ENCODE peak calls at places on chromosomes 4 and X, in six cellular contexts. V is IMR-90, T is neuronal stem cell, L is mesenchymal stem cell, X is H1, W is H9. O is an unnamed sample.

GRCh38 chr4:32216502-32216901 is 1496.3 kb downstream of the PCDH7 start:
- DNase-seq in V (no peak), T (no peak), L (no peak), X (no peak), W (no peak), O (no peak)

GRCh38 chr4:41122775-41123174 is 91.6 kb downstream of the APBB2 start:
- DNase-seq in V (no peak), T (no peak), L (no peak), X (no peak), W (peak), O (no peak)

GRCh38 chr4:19575959-19576358 is 675.7 kb upstream of the SLIT2 start:
- DNase-seq in V (no peak), T (no peak), L (no peak), X (no peak), W (no peak), O (no peak)

GRCh38 chr4:173457893-173458292 is 59.0 kb upstream of the SCRG1 start:
- DNase-seq in V (no peak), T (no peak), L (no peak), X (no peak), W (no peak), O (no peak)

GRCh38 chr4:130486186-130486585 is 1390.2 kb downstream of the C4orf33 start:
- DNase-seq in V (peak), T (no peak), L (no peak), X (no peak), W (no peak), O (no peak)

GRCh38 chr4:100738388-100739165 is 220.8 kb upstream of the EMCN start:
- DNase-seq in V (peak), T (no peak), L (peak), X (no peak), W (no peak), O (no peak)

GRCh38 chr4:186104114-186104894 is at the start of gene FAM149A:
- DNase-seq in V (no peak), T (no peak), L (no peak), X (peak), W (peak), O (peak)

GRCh38 chrX:44344687-44345086 is 1.2 kb upstream of the EFHC2 start:
- DNase-seq in V (no peak), T (no peak), L (no peak), X (no peak), W (no peak), O (no peak)

GRCh38 chr4:67332627-67333026 is 212.7 kb downstream of the CENPC start:
- DNase-seq in V (no peak), T (no peak), L (peak), X (no peak), W (peak), O (peak)

GRCh38 chr4:121717680-121718237 is 21.0 kb upstream of the ANXA5 start:
- DNase-seq in V (peak), T (no peak), L (peak), X (no peak), W (no peak), O (peak)

GRCh38 chr4:56184214-56184613 is 203.1 kb downstream of the AASDH start:
- DNase-seq in V (no peak), T (no peak), L (no peak), X (no peak), W (no peak), O (no peak)

GRCh38 chr4:185244763-185245162 is 35.4 kb downstream of the SNX25 start:
- DNase-seq in V (no peak), T (no peak), L (peak), X (no peak), W (no peak), O (peak)

GRCh38 chrX:104335765-104336164 is 81.0 kb upstream of the ESX1 start:
- DNase-seq in V (peak), T (no peak), L (peak), X (no peak), W (no peak), O (peak)

GRCh38 chr4:73864365-73864764 is 4.8 kb upstream of the CXCL1 start:
- DNase-seq in V (no peak), T (no peak), L (no peak), X (no peak), W (peak), O (peak)

GRCh38 chrX:77440310-77440709 is 6.9 kb upstream of the FGF16 start:
- DNase-seq in V (no peak), T (no peak), L (no peak), X (no peak), W (no peak), O (no peak)

GRCh38 chrX:53287493-53288138 is 6.2 kb upstream of the IQSEC2 start:
- DNase-seq in V (peak), T (no peak), L (peak), X (no peak), W (no peak), O (peak)

GRCh38 chrX:126551725-126552312 is 795 bp downstream of the DCAF12L1 start:
- DNase-seq in V (no peak), T (no peak), L (no peak), X (no peak), W (peak), O (no peak)

GRCh38 chr4:109816082-109816442 is 500 bp downstream of the GAR1 start:
- DNase-seq in V (no peak), T (no peak), L (no peak), X (no peak), W (no peak), O (no peak)
- H3K4ac ChIP-seq in V (peak), T (no peak), L (peak), X (peak), W (peak), O (peak)

GRCh38 chr4:23171971-23172370 is 479.2 kb downstream of the GBA3 start:
- DNase-seq in V (no peak), T (no peak), L (no peak), X (no peak), W (no peak), O (no peak)
- H4K91ac ChIP-seq in V (no peak), T (no peak), L (no peak), X (no peak), W (no peak), O (no peak)

GRCh38 chrX:10012776-10013175 is 45.6 kb downstream of the CLDN34 start:
- DNase-seq in V (no peak), T (no peak), L (no peak), X (no peak), W (no peak), O (no peak)

GRCh38 chrX:10008483-10009056 is 41.4 kb downstream of the CLDN34 start:
- DNase-seq in V (peak), T (no peak), L (peak), X (no peak), W (no peak), O (no peak)

GRCh38 chrX:10011991-10012390 is 44.8 kb downstream of the CLDN34 start:
- DNase-seq in V (no peak), T (no peak), L (peak), X (no peak), W (peak), O (no peak)

GRCh38 chrX:10010686-10011085 is 43.5 kb downstream of the CLDN34 start:
- DNase-seq in V (peak), T (no peak), L (peak), X (no peak), W (no peak), O (no peak)

GRCh38 chrX:10011261-10011931 is 44.2 kb downstream of the CLDN34 start:
- DNase-seq in V (peak), T (no peak), L (peak), X (no peak), W (no peak), O (no peak)
- H3K4ac ChIP-seq in V (peak), T (no peak), L (no peak), X (no peak), W (no peak), O (no peak)

DNA sequence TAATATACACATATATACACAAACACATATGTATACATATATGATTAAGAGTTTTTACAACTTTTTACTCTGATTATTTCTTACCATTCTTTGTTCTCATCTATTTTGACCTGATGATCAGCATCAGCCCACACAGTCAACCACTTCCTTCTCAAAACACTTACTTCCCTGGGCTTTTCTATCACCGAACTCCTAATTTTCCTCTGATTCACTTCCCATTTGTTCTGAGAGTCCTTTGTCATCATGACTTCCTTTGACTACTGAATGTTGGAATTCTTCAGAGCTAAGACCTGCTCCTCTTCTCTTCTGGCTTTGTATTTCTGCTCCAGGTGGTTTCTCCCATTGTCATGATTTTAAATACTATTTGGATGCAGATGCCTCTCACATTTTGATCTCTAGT is 209.5 kb upstream of the AFF2 start:
- DNase-seq in V (no peak), T (no peak), L (no peak), X (no peak), W (no peak), O (no peak)
- H4K91ac ChIP-seq in V (no peak), T (no peak), L (no peak), X (no peak), W (no peak), O (no peak)

DNA sequence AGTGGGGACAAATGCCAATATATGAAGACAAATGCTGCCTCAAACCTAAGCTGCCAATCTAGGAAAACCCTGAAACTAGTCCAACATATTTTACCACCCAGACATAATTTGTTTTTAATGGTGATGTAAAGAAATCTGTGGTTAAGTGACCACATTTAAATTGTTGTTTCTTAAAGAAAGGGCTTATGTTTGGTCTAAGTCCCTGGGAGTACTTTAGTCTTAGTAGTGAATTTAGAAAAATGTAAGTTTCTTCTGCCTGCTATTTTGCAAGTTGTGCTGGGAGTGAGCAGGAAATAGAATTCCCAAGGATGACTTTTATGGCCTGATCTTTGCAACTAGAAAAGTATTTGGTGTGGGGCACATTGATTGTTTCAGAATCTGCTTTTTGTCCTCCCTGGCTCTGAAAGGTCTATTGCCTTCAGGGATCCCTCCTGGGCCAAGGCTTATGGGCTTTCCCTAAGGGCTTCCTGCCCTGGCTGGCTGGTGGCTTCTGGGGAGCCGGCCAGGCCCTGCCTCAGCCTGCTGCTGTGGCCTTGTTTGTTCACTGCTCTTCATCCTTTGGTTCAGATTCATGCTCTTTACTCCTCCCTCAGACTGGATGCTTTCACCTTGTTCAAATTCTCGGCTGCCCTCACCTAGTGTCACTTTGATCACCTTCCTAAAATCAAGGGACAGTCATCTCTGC is 169.8 kb upstream of the JADE1 start:
- DNase-seq in V (no peak), T (no peak), L (peak), X (peak), W (no peak), O (no peak)
- H3K4ac ChIP-seq in V (no peak), T (no peak), L (peak), X (peak), W (no peak), O (peak)

GRCh38 chr4:5162909-5163508 is 111.7 kb downstream of the STK32B start:
- DNase-seq in V (no peak), T (no peak), L (no peak), X (no peak), W (peak), O (no peak)

GRCh38 chr4:5164221-5164912 is 113.1 kb downstream of the STK32B start:
- DNase-seq in V (no peak), T (no peak), L (no peak), X (no peak), W (peak), O (no peak)

GRCh38 chr4:5166377-5166776 is 115.1 kb downstream of the STK32B start:
- DNase-seq in V (no peak), T (no peak), L (peak), X (no peak), W (peak), O (no peak)

GRCh38 chr4:5165419-5166369 is 114.4 kb downstream of the STK32B start:
- DNase-seq in V (peak), T (no peak), L (peak), X (peak), W (peak), O (no peak)

DNA sequence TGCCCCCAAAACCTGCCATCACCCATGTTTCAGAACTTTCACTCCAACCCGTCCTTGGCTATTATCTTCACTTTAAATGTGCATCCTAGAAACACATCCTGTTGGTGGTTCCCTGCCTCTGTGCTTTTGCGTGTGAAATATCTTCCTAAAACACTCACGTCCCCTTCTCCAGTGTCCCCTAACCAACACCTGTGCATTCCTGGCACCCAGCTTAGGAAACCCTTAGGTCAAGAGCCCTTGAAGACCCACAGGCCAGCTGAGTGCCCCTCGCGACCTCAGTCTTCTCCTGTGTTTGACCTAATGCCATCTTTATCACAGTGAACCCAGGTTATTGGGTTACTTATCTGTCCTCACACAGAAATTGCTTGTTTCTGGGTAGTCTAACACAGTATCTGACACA is 117.6 kb downstream of the STK32B start:
- DNase-seq in V (no peak), T (no peak), L (no peak), X (no peak), W (peak), O (no peak)
- H4K91ac ChIP-seq in V (no peak), T (no peak), L (no peak), X (no peak), W (no peak), O (no peak)